ENCODE peak calls at places on chromosomes 12 and 14, in six cellular contexts. One of them, this sample, is unnamed.
A peak's percentile ranks its signal among the peaks of the same experiment; 100 is the strongest.

GRCh38 chr14:100649173-100649519 is 61.9 kb upstream of the BEGAIN start:
- DNase-seq in A549: peak; percentile 33
- DNase-seq in H1: no peak
- DNase-seq in endothelial cell of umbilical vein: peak; percentile 61
- DNase-seq in HepG2: no peak
- DNase-seq in K562: no peak
- DNase-seq in this sample: no peak

GRCh38 chr12:53344824-53345485 is 8.8 kb upstream of the SP7 start:
- DNase-seq in A549: peak; percentile 76
- DNase-seq in H1: peak; percentile 78
- DNase-seq in endothelial cell of umbilical vein: peak; percentile 72
- DNase-seq in HepG2: peak; percentile 54
- DNase-seq in K562: peak; percentile 88
- DNase-seq in this sample: peak; percentile 72

GRCh38 chr12:43921666-43922337 is 85.9 kb downstream of the TMEM117 start:
- DNase-seq in A549: no peak
- DNase-seq in H1: no peak
- DNase-seq in endothelial cell of umbilical vein: no peak
- DNase-seq in HepG2: no peak
- DNase-seq in K562: no peak
- DNase-seq in this sample: no peak

GRCh38 chr14:56751471-56751870 is 58.8 kb downstream of the OTX2 start:
- DNase-seq in A549: peak; percentile 4
- DNase-seq in H1: no peak
- DNase-seq in endothelial cell of umbilical vein: no peak
- DNase-seq in HepG2: no peak
- DNase-seq in K562: no peak
- DNase-seq in this sample: no peak

GRCh38 chr12:43807361-43807760 is 1.2 kb upstream of the TWF1 start:
- DNase-seq in A549: no peak
- DNase-seq in H1: no peak
- DNase-seq in endothelial cell of umbilical vein: no peak
- DNase-seq in HepG2: no peak
- DNase-seq in K562: no peak
- DNase-seq in this sample: no peak

GRCh38 chr12:53564276-53564675 is 57.0 kb upstream of the NPFF start:
- DNase-seq in A549: no peak
- DNase-seq in H1: no peak
- DNase-seq in endothelial cell of umbilical vein: no peak
- DNase-seq in HepG2: no peak
- DNase-seq in K562: no peak
- DNase-seq in this sample: no peak

GRCh38 chr12:117321572-117321971 is 39.9 kb downstream of the NOS1 start:
- DNase-seq in A549: no peak
- DNase-seq in H1: no peak
- DNase-seq in endothelial cell of umbilical vein: no peak
- DNase-seq in HepG2: no peak
- DNase-seq in K562: no peak
- DNase-seq in this sample: no peak

GRCh38 chr12:91951571-91951970 is 194.1 kb downstream of the BTG1 start:
- DNase-seq in A549: no peak
- DNase-seq in H1: no peak
- DNase-seq in endothelial cell of umbilical vein: no peak
- DNase-seq in HepG2: no peak
- DNase-seq in K562: no peak
- DNase-seq in this sample: no peak

GRCh38 chr12:112685321-112685720 is 106.2 kb upstream of the RPH3A start:
- DNase-seq in A549: no peak
- DNase-seq in H1: no peak
- DNase-seq in endothelial cell of umbilical vein: no peak
- DNase-seq in HepG2: no peak
- DNase-seq in K562: no peak
- DNase-seq in this sample: no peak

DNA sequence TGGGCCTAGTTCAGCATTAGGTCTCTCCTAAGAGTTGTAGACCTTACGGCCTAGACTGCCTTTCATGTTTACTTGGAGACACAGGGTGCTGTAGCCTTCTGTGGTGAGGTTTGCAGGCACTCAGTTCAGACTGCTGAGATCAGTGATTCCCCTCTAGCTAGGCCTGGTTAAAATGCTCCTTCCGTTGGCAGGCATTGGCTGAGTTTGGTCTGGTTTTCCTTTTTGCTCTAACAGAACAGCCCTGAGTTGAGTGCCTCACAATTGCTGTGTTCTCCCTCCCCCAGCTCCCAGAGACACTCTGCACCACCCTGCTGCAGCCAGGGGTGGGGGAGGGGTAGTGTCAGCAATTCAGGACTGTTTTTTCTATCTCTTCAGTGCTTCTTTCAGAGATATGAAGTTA is 178.9 kb upstream of the DYRK2 start:
- DNase-seq in A549: no peak
- DNase-seq in H1: no peak
- DNase-seq in endothelial cell of umbilical vein: no peak
- DNase-seq in HepG2: no peak
- DNase-seq in K562: no peak
- DNase-seq in this sample: peak; percentile 32
- TF ChIP-seq JUN in A549: no peak
- TF ChIP-seq JUN in H1: no peak
- TF ChIP-seq JUN in endothelial cell of umbilical vein: no peak
- TF ChIP-seq JUN in HepG2: no peak
- TF ChIP-seq JUN in K562: no peak
- TF ChIP-seq JUN in this sample: no peak

GRCh38 chr14:87149583-87150354 is 843.2 kb downstream of the GALC start:
- DNase-seq in A549: no peak
- DNase-seq in H1: no peak
- DNase-seq in endothelial cell of umbilical vein: no peak
- DNase-seq in HepG2: no peak
- DNase-seq in K562: no peak
- DNase-seq in this sample: peak; percentile 49

GRCh38 chr14:87153901-87154300 is 839.1 kb downstream of the GALC start:
- DNase-seq in A549: no peak
- DNase-seq in H1: no peak
- DNase-seq in endothelial cell of umbilical vein: no peak
- DNase-seq in HepG2: no peak
- DNase-seq in K562: no peak
- DNase-seq in this sample: no peak

GRCh38 chr14:87153391-87153790 is 839.6 kb downstream of the GALC start:
- DNase-seq in A549: no peak
- DNase-seq in H1: no peak
- DNase-seq in endothelial cell of umbilical vein: no peak
- DNase-seq in HepG2: no peak
- DNase-seq in K562: no peak
- DNase-seq in this sample: no peak

GRCh38 chr14:87152701-87153100 is 840.3 kb downstream of the GALC start:
- DNase-seq in A549: no peak
- DNase-seq in H1: no peak
- DNase-seq in endothelial cell of umbilical vein: no peak
- DNase-seq in HepG2: no peak
- DNase-seq in K562: no peak
- DNase-seq in this sample: no peak

GRCh38 chr14:87148655-87149054 is 844.3 kb downstream of the GALC start:
- DNase-seq in A549: no peak
- DNase-seq in H1: no peak
- DNase-seq in endothelial cell of umbilical vein: no peak
- DNase-seq in HepG2: no peak
- DNase-seq in K562: no peak
- DNase-seq in this sample: no peak
- TF ChIP-seq JUN in A549: no peak
- TF ChIP-seq JUN in H1: no peak
- TF ChIP-seq JUN in endothelial cell of umbilical vein: no peak
- TF ChIP-seq JUN in HepG2: no peak
- TF ChIP-seq JUN in K562: no peak
- TF ChIP-seq JUN in this sample: no peak

DNA sequence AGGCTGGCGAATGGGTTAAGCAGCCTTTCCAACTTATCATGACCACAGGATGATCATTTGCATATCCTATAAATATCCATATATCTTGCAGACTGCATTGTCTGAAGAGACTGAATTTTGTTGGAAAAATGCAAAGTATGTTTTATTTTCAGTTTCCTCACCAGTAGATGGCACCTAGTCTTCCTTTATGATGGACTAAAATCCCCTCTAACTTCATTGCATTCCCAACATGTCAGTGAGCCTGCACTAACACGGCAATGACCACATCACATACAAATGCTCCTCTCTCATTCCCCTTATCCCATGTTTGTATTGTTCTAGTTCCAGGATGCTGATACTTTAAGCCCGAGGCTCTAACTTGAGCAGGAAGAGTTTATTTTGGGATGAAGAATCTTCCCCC is 24.7 kb upstream of the MYBPC1 start:
- DNase-seq in A549: peak; percentile 43
- DNase-seq in H1: no peak
- DNase-seq in endothelial cell of umbilical vein: peak; percentile 10
- DNase-seq in HepG2: peak; percentile 81
- DNase-seq in K562: peak; percentile 10
- DNase-seq in this sample: no peak
- TF ChIP-seq JUN in A549: no peak
- TF ChIP-seq JUN in H1: no peak
- TF ChIP-seq JUN in endothelial cell of umbilical vein: no peak
- TF ChIP-seq JUN in HepG2: no peak
- TF ChIP-seq JUN in K562: no peak
- TF ChIP-seq JUN in this sample: no peak

DNA sequence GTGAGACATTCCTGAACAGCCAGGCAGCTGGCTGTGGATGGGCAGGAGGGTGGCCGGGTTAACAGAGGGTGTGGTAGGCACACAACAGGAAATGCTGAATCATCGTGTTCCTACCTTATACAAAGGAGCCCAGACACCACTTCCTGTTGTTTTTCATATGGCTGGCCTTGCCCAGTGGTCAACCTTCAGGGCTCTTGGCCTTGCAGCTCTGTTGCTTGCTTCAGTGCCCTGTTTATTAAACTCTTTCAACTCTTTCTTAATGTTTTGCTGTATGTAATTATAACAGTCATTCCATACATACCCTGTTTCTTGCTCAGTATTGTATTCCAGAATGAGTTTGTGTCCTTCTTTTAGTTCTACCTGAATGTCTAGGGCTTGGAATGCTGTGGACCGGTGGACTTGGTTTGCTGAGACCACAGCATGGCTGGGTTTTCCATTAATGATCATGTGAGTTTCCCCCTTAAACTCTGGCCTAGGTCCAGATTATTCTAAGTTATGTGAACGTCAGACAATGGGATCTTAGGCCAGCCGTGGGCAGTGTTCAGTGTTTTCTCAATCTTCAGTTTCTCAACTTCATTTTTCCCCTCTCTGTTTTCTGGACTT is 11.9 kb downstream of the CFAP54 start:
- DNase-seq in A549: peak; percentile 84
- DNase-seq in H1: no peak
- DNase-seq in endothelial cell of umbilical vein: peak; percentile 94
- DNase-seq in HepG2: peak; percentile 55
- DNase-seq in K562: peak; percentile 53
- DNase-seq in this sample: no peak
- TF ChIP-seq JUN in A549: no peak
- TF ChIP-seq JUN in H1: no peak
- TF ChIP-seq JUN in endothelial cell of umbilical vein: peak; percentile 92
- TF ChIP-seq JUN in HepG2: no peak
- TF ChIP-seq JUN in K562: no peak
- TF ChIP-seq JUN in this sample: no peak

GRCh38 chr12:89980236-89980635 is 271.6 kb upstream of the ATP2B1 start:
- DNase-seq in A549: peak; percentile 17
- DNase-seq in H1: no peak
- DNase-seq in endothelial cell of umbilical vein: no peak
- DNase-seq in HepG2: no peak
- DNase-seq in K562: no peak
- DNase-seq in this sample: no peak

GRCh38 chr12:89975578-89975977 is 266.9 kb upstream of the ATP2B1 start:
- DNase-seq in A549: no peak
- DNase-seq in H1: no peak
- DNase-seq in endothelial cell of umbilical vein: no peak
- DNase-seq in HepG2: no peak
- DNase-seq in K562: no peak
- DNase-seq in this sample: no peak

GRCh38 chr12:89977356-89978185 is 268.9 kb upstream of the ATP2B1 start:
- DNase-seq in A549: no peak
- DNase-seq in H1: no peak
- DNase-seq in endothelial cell of umbilical vein: no peak
- DNase-seq in HepG2: no peak
- DNase-seq in K562: no peak
- DNase-seq in this sample: no peak

GRCh38 chr12:89971880-89972279 is 263.2 kb upstream of the ATP2B1 start:
- DNase-seq in A549: peak; percentile 74
- DNase-seq in H1: no peak
- DNase-seq in endothelial cell of umbilical vein: peak; percentile 69
- DNase-seq in HepG2: no peak
- DNase-seq in K562: no peak
- DNase-seq in this sample: no peak

DNA sequence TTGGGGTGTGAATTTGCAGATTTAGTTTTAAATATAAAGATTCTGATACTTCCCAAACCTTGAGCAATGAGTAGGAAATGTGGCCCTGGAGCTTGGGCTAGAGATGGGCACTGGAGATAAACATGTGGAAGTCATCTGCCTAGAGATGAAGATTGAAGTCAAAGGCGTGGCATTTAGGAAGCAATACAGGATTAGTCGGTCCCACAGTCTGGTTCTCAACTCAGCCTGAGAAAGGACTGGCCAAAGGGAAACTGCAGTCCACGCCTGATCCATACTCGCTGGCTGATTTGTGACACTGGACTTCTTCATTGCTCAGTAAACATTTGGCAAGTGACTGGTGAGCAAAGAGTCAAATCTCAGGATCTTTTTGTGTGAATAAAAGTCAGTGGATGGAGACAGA is 268.2 kb upstream of the ATP2B1 start:
- DNase-seq in A549: no peak
- DNase-seq in H1: no peak
- DNase-seq in endothelial cell of umbilical vein: no peak
- DNase-seq in HepG2: no peak
- DNase-seq in K562: no peak
- DNase-seq in this sample: no peak
- TF ChIP-seq JUN in A549: no peak
- TF ChIP-seq JUN in H1: no peak
- TF ChIP-seq JUN in endothelial cell of umbilical vein: no peak
- TF ChIP-seq JUN in HepG2: no peak
- TF ChIP-seq JUN in K562: no peak
- TF ChIP-seq JUN in this sample: no peak

GRCh38 chr14:61257469-61258057 is 23.6 kb downstream of the TMEM30B start:
- DNase-seq in A549: no peak
- DNase-seq in H1: no peak
- DNase-seq in endothelial cell of umbilical vein: no peak
- DNase-seq in HepG2: no peak
- DNase-seq in K562: no peak
- DNase-seq in this sample: no peak

GRCh38 chr14:61260939-61261776 is 20.0 kb downstream of the TMEM30B start:
- DNase-seq in A549: peak; percentile 47
- DNase-seq in H1: no peak
- DNase-seq in endothelial cell of umbilical vein: no peak
- DNase-seq in HepG2: peak; percentile 13
- DNase-seq in K562: no peak
- DNase-seq in this sample: no peak

GRCh38 chr14:61255968-61256367 is 25.2 kb downstream of the TMEM30B start:
- DNase-seq in A549: no peak
- DNase-seq in H1: no peak
- DNase-seq in endothelial cell of umbilical vein: no peak
- DNase-seq in HepG2: no peak
- DNase-seq in K562: no peak
- DNase-seq in this sample: no peak

GRCh38 chr14:61256826-61257468 is 24.2 kb downstream of the TMEM30B start:
- DNase-seq in A549: no peak
- DNase-seq in H1: no peak
- DNase-seq in endothelial cell of umbilical vein: peak; percentile 84
- DNase-seq in HepG2: peak; percentile 16
- DNase-seq in K562: no peak
- DNase-seq in this sample: no peak

GRCh38 chr14:61258985-61259384 is 22.2 kb downstream of the TMEM30B start:
- DNase-seq in A549: no peak
- DNase-seq in H1: no peak
- DNase-seq in endothelial cell of umbilical vein: no peak
- DNase-seq in HepG2: no peak
- DNase-seq in K562: no peak
- DNase-seq in this sample: no peak
- TF ChIP-seq JUN in A549: no peak
- TF ChIP-seq JUN in H1: no peak
- TF ChIP-seq JUN in endothelial cell of umbilical vein: no peak
- TF ChIP-seq JUN in HepG2: no peak
- TF ChIP-seq JUN in K562: no peak
- TF ChIP-seq JUN in this sample: no peak